ENCODE peak calls at places on chromosomes 5 and 9, in four cellular contexts. W is heart right ventricle, H is putamen, R is fibroblast of mammary gland. E is an unnamed sample.

GRCh38 chr9:93451762-93452709 is 551 bp downstream of the FAM120A start:
- DNase-seq in W (peak; percentile 42), H (peak; percentile 28), R (no peak), E (peak; percentile 33)

GRCh38 chr9:123111977-123112869 is 78.8 kb downstream of the GPR21 start:
- DNase-seq in W (no peak), R (no peak), H (no peak), E (no peak)

GRCh38 chr5:132477784-132478497 is 12.6 kb downstream of the IRF1 start:
- DNase-seq in W (no peak), H (no peak), R (no peak), E (no peak)

GRCh38 chr9:89463986-89464901 is 33.7 kb downstream of the SEMA4D start:
- DNase-seq in R (no peak), W (no peak), H (no peak), E (no peak)

GRCh38 chr5:167633931-167634341 is 657.5 kb upstream of the WWC1 start:
- DNase-seq in W (no peak), R (peak; percentile 97), H (no peak), E (no peak)

GRCh38 chr5:45038366-45038987 is 229.7 kb downstream of the MRPS30 start:
- DNase-seq in R (peak; percentile 36), W (no peak), H (peak; percentile 47), E (peak; percentile 75)

GRCh38 chr9:137293482-137294090 is 8.5 kb downstream of the NRARP start:
- DNase-seq in R (no peak), H (no peak), W (no peak), E (no peak)

GRCh38 chr9:113712053-113712452 is 164.1 kb upstream of the ZNF618 start:
- DNase-seq in H (no peak), W (no peak), R (peak; percentile 48), E (peak; percentile 45)

GRCh38 chr5:169703803-169704202 is 66.7 kb downstream of the DOCK2 start:
- DNase-seq in W (no peak), R (peak; percentile 16), H (no peak), E (peak; percentile 20)

GRCh38 chr5:178818094-178818493 is 41.7 kb upstream of the ZNF354B start:
- DNase-seq in W (no peak), H (no peak), R (no peak), E (no peak)

GRCh38 chr5:131357739-131358561 is 94.1 kb downstream of the CDC42SE2 start:
- DNase-seq in W (no peak), R (peak; percentile 27), H (peak; percentile 47), E (no peak)